ENCODE peak calls at places on chromosomes 11 and 22, in four cellular contexts. B is mesothelial cell of epicardium, I is fibroblast of pulmonary artery, D is glutamatergic neuron. M is an unnamed sample.

GRCh38 chr11:103730151-103730940 is 306.1 kb upstream of the DDI1 start:
- DNase-seq in B (no peak), I (peak; percentile 66), D (no peak), M (no peak)

GRCh38 chr11:66421492-66422205 is 814 bp downstream of the NPAS4 start:
- DNase-seq in B (peak; percentile 98), I (peak; percentile 91), D (peak; percentile 39), M (peak; percentile 92)

GRCh38 chr11:76768091-76769047 is 14.8 kb upstream of the TSKU start:
- DNase-seq in B (no peak), I (peak; percentile 28), D (no peak), M (no peak)

GRCh38 chr11:109019342-109019936 is 354.6 kb downstream of the DDX10 start:
- DNase-seq in B (no peak), I (no peak), D (no peak), M (no peak)

GRCh38 chr11:35214792-35215193 is 75.8 kb downstream of the CD44 start:
- DNase-seq in B (no peak), I (peak; percentile 85), D (no peak), M (no peak)

GRCh38 chr22:23525510-23525909 is 54.6 kb downstream of the IGLL1 start:
- DNase-seq in B (no peak), I (no peak), D (no peak), M (no peak)

GRCh38 chr11:4092031-4092430 is 2.6 kb upstream of the RRM1 start:
- DNase-seq in B (no peak), I (no peak), D (no peak), M (no peak)

GRCh38 chr11:117152066-117152465 is 8.0 kb downstream of the PAFAH1B2 start:
- DNase-seq in B (no peak), I (no peak), D (no peak), M (no peak)

GRCh38 chr22:31206896-31207687 is 5.0 kb upstream of the LIMK2 start:
- DNase-seq in B (peak; percentile 42), I (peak; percentile 22), D (no peak), M (no peak)

GRCh38 chr11:3189886-3190583 is 24.9 kb upstream of the OSBPL5 start:
- DNase-seq in B (no peak), I (no peak), D (no peak), M (no peak)

GRCh38 chr11:14644396-14645246 is 1.0 kb downstream of the PDE3B start:
- DNase-seq in B (no peak), I (peak; percentile 20), D (peak; percentile 72), M (peak; percentile 44)

GRCh38 chr22:30208631-30209603 is 37.6 kb downstream of the LIF start:
- DNase-seq in B (no peak), I (peak; percentile 94), D (no peak), M (no peak)

GRCh38 chr11:2401436-2401984 is 960 bp downstream of the TSSC4 start:
- DNase-seq in B (no peak), I (no peak), D (no peak), M (no peak)

GRCh38 chr11:60776167-60776566 is 9.0 kb upstream of the MS4A10 start:
- DNase-seq in B (no peak), I (no peak), D (no peak), M (no peak)

GRCh38 chr11:17354070-17354924 is 2.7 kb downstream of the NCR3LG1 start:
- DNase-seq in B (peak; percentile 42), I (peak; percentile 85), D (peak; percentile 66), M (peak; percentile 77)

GRCh38 chr11:2525166-2525861 is 80.5 kb downstream of the KCNQ1 start:
- DNase-seq in B (peak; percentile 37), I (no peak), D (peak; percentile 15), M (peak; percentile 3)

GRCh38 chr11:94507485-94507884 is 4.8 kb upstream of the C11orf97 start:
- DNase-seq in B (no peak), I (no peak), D (no peak), M (no peak)

GRCh38 chr11:68581901-68582300 is 102.4 kb upstream of the GAL start:
- DNase-seq in B (no peak), I (no peak), D (no peak), M (no peak)

GRCh38 chr11:68582416-68583046 is 101.8 kb upstream of the GAL start:
- DNase-seq in B (no peak), I (no peak), D (no peak), M (no peak)

GRCh38 chr11:68581439-68581838 is 102.9 kb upstream of the GAL start:
- DNase-seq in B (no peak), I (no peak), D (no peak), M (no peak)

GRCh38 chr11:68583047-68583446 is 101.3 kb upstream of the GAL start:
- DNase-seq in B (no peak), I (peak; percentile 62), D (no peak), M (no peak)

GRCh38 chr11:68579455-68579854 is 104.9 kb upstream of the GAL start:
- DNase-seq in B (no peak), I (no peak), D (no peak), M (no peak)
- TF ChIP-seq CTCF in B (no peak), I (no peak), D (no peak), M (no peak)

GRCh38 chr11:86116386-86116726 is 47.5 kb upstream of the PICALM start:
- DNase-seq in B (no peak), I (peak; percentile 70), D (no peak), M (no peak)

GRCh38 chr11:86115542-86116385 is 46.9 kb upstream of the PICALM start:
- DNase-seq in B (no peak), I (peak; percentile 19), D (no peak), M (no peak)

GRCh38 chr11:86117706-86118050 is 48.8 kb upstream of the PICALM start:
- DNase-seq in B (no peak), I (no peak), D (no peak), M (no peak)

GRCh38 chr11:86118201-86118600 is 49.3 kb upstream of the PICALM start:
- DNase-seq in B (no peak), I (no peak), D (no peak), M (no peak)

GRCh38 chr11:86116996-86117705 is 48.3 kb upstream of the PICALM start:
- DNase-seq in B (no peak), I (peak; percentile 61), D (no peak), M (no peak)
- TF ChIP-seq CTCF in B (no peak), I (no peak), D (no peak), M (no peak)

DNA sequence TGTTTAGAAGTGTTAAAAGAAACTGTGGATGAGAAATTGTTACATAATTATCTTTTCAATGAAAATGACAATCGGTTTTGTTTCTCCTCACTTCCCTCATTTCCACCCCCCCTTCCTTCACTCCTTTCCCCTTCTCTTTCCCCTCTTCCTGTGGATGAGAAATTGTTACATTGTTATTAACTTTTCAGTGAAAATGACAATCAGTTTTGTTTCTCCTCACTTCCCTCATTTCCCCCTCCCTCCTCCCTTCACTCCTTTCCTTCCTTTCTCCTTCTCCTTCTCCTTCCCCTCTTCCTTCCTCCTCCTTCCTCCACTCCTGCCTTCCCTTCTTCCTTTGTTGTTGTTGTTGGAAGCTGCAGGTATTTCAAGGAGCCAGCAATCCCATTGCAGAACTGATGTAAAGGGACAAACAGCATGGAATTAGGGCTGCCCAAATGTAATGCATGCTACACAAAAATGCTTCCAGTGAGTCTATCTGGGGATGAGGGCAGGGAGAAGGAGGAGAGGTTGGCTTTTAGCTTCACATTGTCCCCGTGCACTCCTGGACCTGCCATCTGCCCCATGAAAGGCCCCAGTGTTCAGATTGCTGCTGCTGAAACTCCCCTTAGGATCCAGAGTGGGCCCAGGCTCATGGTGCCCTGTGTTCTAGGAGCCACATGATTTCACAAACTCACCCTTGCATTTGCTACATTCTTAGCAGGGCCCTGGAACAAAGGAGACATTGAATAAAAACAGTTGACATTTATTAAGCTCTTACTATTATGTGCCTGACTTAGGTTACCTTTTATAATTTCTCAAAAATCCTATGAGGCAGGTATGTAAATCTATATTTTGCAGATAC is 133.0 kb upstream of the TIMP3 start:
- DNase-seq in B (no peak), I (no peak), D (no peak), M (no peak)
- TF ChIP-seq CTCF in B (no peak), I (no peak), D (no peak), M (no peak)

GRCh38 chr11:27234043-27234668 is 128.9 kb downstream of the CCDC34 start:
- DNase-seq in B (no peak), I (peak; percentile 86), D (peak; percentile 25), M (no peak)
- TF ChIP-seq CTCF in B (no peak), I (peak; percentile 5), D (no peak), M (no peak)

GRCh38 chr11:62732830-62733229 is 4.5 kb downstream of the TTC9C start:
- DNase-seq in B (no peak), I (peak; percentile 53), D (no peak), M (no peak)
- TF ChIP-seq CTCF in B (no peak), I (peak; percentile 13), D (no peak), M (no peak)